ENCODE peak calls at places on chromosomes 6 and 20, in four cellular contexts. Z, B, L and N are unnamed samples.

GRCh38 chr20:38165089-38165965 is at the start of gene TGM2:
- DNase-seq in Z (peak), B (peak), L (peak), N (peak)

GRCh38 chr20:10225439-10226080 is 6.9 kb downstream of the SNAP25 start:
- DNase-seq in Z (no peak), B (peak), L (peak), N (peak)

GRCh38 chr6:30763618-30764489 is 19.5 kb upstream of the IER3 start:
- DNase-seq in Z (peak), B (peak), L (peak), N (no peak)

GRCh38 chr20:10864076-10864672 is 190.4 kb upstream of the JAG1 start:
- DNase-seq in Z (no peak), B (no peak), L (no peak), N (no peak)

GRCh38 chr6:4858194-4859028 is 82.2 kb downstream of the CDYL start:
- DNase-seq in Z (no peak), B (no peak), L (no peak), N (no peak)

GRCh38 chr6:93021235-93021909 is 398.0 kb downstream of the EPHA7 start:
- DNase-seq in Z (no peak), B (no peak), L (no peak), N (no peak)

GRCh38 chr6:132813173-132813856 is 1.1 kb upstream of the RPS12 start:
- DNase-seq in Z (no peak), B (peak), L (peak), N (no peak)

GRCh38 chr6:3414704-3415453 is 42.0 kb downstream of the SLC22A23 start:
- DNase-seq in Z (no peak), B (peak), L (peak), N (no peak)

GRCh38 chr6:44064089-44064947 is 62.9 kb downstream of the MRPL14 start:
- DNase-seq in Z (no peak), B (peak), L (peak), N (peak)

GRCh38 chr20:57788936-57789613 is 79.3 kb upstream of the PMEPA1 start:
- DNase-seq in Z (no peak), B (no peak), L (no peak), N (no peak)

GRCh38 chr20:420169-420620 is 12.1 kb downstream of the RBCK1 start:
- DNase-seq in Z (no peak), B (no peak), L (no peak), N (no peak)

GRCh38 chr6:143325379-143326140 is 124.9 kb downstream of the ADAT2 start:
- DNase-seq in Z (no peak), B (no peak), L (no peak), N (no peak)

GRCh38 chr6:89297695-89298351 is 17.3 kb downstream of the GABRR2 start:
- DNase-seq in Z (peak), B (peak), L (peak), N (peak)

GRCh38 chr6:10412165-10412947 is 2.5 kb downstream of the TFAP2A start:
- DNase-seq in Z (no peak), B (no peak), L (no peak), N (peak)

GRCh38 chr6:128509709-128510108 is 10.7 kb downstream of the PTPRK start:
- DNase-seq in Z (no peak), B (no peak), L (no peak), N (no peak)

GRCh38 chr6:149863846-149864577 is at the start of gene LRP11:
- DNase-seq in Z (no peak), B (peak), L (peak), N (peak)

GRCh38 chr6:148591656-148592055 is 155.2 kb upstream of the UST start:
- DNase-seq in Z (no peak), B (no peak), L (no peak), N (no peak)

GRCh38 chr6:4910060-4910746 is 93.6 kb downstream of the RPP40 start:
- DNase-seq in Z (no peak), B (no peak), L (no peak), N (no peak)

GRCh38 chr6:42783876-42784738 is 2.3 kb downstream of the BICRAL start:
- DNase-seq in Z (no peak), B (no peak), L (no peak), N (no peak)

GRCh38 chr6:122043421-122043820 is 356.0 kb upstream of the HSF2 start:
- DNase-seq in Z (no peak), B (no peak), L (no peak), N (no peak)

GRCh38 chr6:155245871-155246270 is 17.9 kb upstream of the CLDN20 start:
- DNase-seq in Z (no peak), B (no peak), L (no peak), N (no peak)

GRCh38 chr6:146914563-146915483 is 289.4 kb upstream of the STXBP5 start:
- DNase-seq in Z (no peak), B (no peak), L (peak), N (peak)

GRCh38 chr6:44667668-44668390 is 280.3 kb downstream of the CDC5L start:
- DNase-seq in Z (no peak), B (peak), L (peak), N (peak)

GRCh38 chr6:169000022-169000421 is 253.6 kb downstream of the THBS2 start:
- DNase-seq in Z (no peak), B (no peak), L (no peak), N (no peak)

GRCh38 chr6:39850897-39851296 is 58.7 kb downstream of the DAAM2 start:
- DNase-seq in Z (peak), B (no peak), L (no peak), N (no peak)

GRCh38 chr20:48338717-48339116 is 489.1 kb downstream of the PREX1 start:
- DNase-seq in Z (no peak), B (no peak), L (no peak), N (no peak)

GRCh38 chr20:25296094-25297093 is 48.5 kb downstream of the PYGB start:
- DNase-seq in Z (no peak), B (peak), L (peak), N (peak)
- TF ChIP-seq MYC in Z (no peak), B (peak), L (no peak), N (no peak)

GRCh38 chr6:79115557-79115956 is 37.5 kb upstream of the PHIP start:
- DNase-seq in Z (no peak), B (no peak), L (no peak), N (no peak)

GRCh38 chr6:79119217-79119616 is 41.2 kb upstream of the PHIP start:
- DNase-seq in Z (no peak), B (no peak), L (no peak), N (no peak)

GRCh38 chr6:79117752-79118151 is 39.7 kb upstream of the PHIP start:
- DNase-seq in Z (no peak), B (no peak), L (peak), N (peak)
- TF ChIP-seq CHD2 in Z (no peak), B (no peak), L (no peak), N (no peak)

GRCh38 chr20:62393830-62394229 is 6.9 kb downstream of the RPS21 start:
- DNase-seq in Z (no peak), B (no peak), L (no peak), N (no peak)
- TF ChIP-seq MYC in Z (no peak), B (no peak), L (no peak), N (no peak)

DNA sequence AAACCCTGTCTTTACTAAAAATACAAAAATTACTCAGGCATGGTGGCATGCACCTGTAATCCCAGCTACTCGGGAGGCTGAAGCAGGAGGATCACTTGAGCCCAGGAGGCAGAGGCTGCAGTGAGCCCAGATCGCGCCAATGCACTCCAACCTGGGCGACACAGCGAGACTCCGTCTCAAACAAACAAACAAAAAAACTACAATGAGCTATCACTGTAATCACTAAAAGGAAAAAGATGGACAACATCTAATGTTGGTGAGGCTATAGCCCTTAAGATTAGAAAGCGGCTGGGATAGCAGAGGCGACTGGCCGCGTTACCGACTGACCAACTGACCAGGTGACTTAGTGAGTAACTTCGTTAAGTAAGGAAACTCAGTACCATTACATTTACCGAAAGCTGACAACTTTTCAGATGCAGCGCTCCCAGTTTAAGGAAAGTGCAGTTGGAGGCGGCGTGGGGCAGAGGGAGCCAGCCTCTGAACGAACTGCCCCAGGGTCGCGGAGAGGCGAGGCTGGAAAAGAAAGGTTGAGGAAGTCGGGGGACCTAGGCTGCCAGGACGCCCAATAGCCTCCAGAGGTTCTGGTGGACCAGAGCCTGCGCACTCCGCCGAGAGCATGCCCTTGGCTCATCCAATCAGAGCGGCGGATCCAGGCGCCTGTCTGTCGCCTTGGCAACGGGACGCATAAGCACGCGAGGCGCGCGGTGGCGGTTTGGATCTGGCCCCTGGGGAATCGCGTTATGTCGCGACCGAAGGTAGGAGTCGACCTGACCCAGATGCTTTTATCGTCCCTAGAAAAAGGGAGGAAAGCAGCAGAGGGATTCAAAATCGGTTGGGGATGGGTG is 8.9 kb downstream of the TTLL9 start:
- DNase-seq in Z (peak), B (peak), L (peak), N (peak)
- TF ChIP-seq CHD2 in Z (no peak), B (no peak), L (no peak), N (no peak)

GRCh38 chr6:49326337-49326736 is 136.7 kb downstream of the MMUT start:
- DNase-seq in Z (no peak), B (no peak), L (no peak), N (peak)
- TF ChIP-seq MYC in Z (no peak), B (no peak), L (no peak), N (no peak)

GRCh38 chr6:37549186-37549957 is 49.7 kb upstream of the CCDC167 start:
- DNase-seq in Z (no peak), B (no peak), L (no peak), N (no peak)
- TF ChIP-seq CHD2 in Z (no peak), B (no peak), L (no peak), N (no peak)

GRCh38 chr6:96279084-96279483 is 242.5 kb upstream of the UFL1 start:
- DNase-seq in Z (no peak), B (no peak), L (no peak), N (no peak)
- TF ChIP-seq MYC in Z (no peak), B (no peak), L (no peak), N (no peak)

DNA sequence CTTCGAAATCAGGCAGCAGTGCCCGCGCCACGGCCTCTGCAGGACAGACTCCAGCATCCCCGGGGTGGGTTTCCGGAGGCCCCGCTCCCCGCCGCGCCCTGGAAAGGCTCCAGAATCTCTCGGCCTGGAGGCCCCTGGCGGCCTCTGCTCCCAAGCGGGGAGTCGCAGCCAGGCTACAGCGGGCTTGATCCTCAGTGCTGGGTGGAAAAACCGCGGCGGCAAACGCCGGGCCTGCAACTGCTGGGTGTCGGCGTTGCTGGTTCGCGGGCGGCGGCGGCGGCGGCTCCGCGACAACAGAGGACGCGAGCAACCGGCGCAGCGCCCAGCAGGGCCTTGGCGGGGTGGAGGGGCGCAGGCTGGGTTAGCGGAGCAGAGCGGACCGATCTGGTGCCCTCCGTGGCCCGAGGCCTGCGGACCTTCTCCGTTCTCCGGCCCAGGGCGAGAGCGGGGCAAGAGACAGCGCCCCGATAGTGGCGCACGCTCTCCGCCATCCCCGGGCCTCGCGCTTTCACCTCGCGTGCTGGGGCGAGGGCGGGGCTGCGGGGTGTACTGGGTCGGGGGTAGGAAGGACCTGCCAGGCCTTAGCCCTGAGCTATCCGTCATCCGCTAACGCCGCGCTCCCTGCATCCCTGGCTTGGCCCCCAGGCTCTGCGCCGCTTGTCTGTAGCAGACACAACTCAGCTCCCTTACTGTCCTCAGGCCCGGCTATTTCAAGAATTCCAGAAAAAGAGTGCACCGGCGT is 3.4 kb upstream of the ZNF292 start:
- DNase-seq in Z (no peak), B (no peak), L (no peak), N (no peak)
- TF ChIP-seq CHD2 in Z (no peak), B (no peak), L (no peak), N (no peak)

GRCh38 chr6:38116248-38116647 is 296.7 kb downstream of the ZFAND3 start:
- DNase-seq in Z (no peak), B (no peak), L (no peak), N (no peak)

GRCh38 chr6:38113810-38114577 is 294.5 kb downstream of the ZFAND3 start:
- DNase-seq in Z (no peak), B (no peak), L (no peak), N (no peak)

GRCh38 chr6:38117281-38117680 is 297.8 kb downstream of the ZFAND3 start:
- DNase-seq in Z (no peak), B (no peak), L (no peak), N (no peak)

GRCh38 chr6:38115633-38116022 is 296.1 kb downstream of the ZFAND3 start:
- DNase-seq in Z (no peak), B (no peak), L (no peak), N (no peak)

DNA sequence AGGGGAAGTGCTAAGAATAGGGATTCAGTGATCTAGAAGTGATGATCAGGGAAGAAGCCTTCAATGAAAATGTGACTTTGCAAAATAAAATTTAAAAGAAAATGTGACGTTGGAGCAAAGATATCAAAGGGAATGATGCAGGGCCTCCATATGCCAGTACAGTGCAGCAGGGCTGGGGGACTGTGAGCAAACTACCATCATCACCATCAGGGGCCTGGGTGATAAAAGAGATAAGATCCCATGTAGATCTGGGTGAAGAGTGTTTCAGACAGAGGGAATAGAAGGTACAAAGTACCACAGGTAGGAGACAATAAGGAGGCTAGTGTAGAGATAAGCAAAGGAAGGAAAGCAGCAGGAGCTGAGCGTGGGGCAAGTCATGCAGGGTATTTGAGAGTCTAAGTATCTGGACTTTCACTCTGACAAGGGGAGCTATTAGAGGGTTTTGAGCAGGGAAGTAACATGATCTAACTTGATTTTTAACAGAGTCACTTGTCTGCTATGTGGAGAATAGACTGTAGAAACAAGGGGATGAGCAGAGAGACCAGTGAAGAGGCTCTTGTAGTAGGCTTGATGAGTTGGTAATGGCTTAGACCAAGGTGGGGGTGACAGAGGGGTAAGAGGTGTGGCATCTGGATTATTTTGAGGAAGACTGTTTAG is 295.6 kb downstream of the ZFAND3 start:
- DNase-seq in Z (no peak), B (no peak), L (no peak), N (no peak)
- TF ChIP-seq MYC in Z (no peak), B (no peak), L (no peak), N (no peak)